ENCODE peak calls at places on chromosomes 5 and 9, in nine cellular contexts. U is CD4-positive, alpha-beta T cell; V is IMR-90; E is GM06990; G is osteocyte; O is heart right ventricle; M is sigmoid colon; H is mesothelial cell of epicardium; S is vagina. I is an unnamed sample.

GRCh38 chr5:160354666-160355065 is 15.8 kb downstream of the C1QTNF2 start:
- DNase-seq in U (no peak), V (no peak), E (no peak), G (no peak), O (no peak), M (peak), H (no peak), S (no peak), I (no peak)

GRCh38 chr5:153659337-153659736 is 168.9 kb downstream of the GRIA1 start:
- DNase-seq in U (no peak), V (peak), E (no peak), G (no peak), O (no peak), M (no peak), H (no peak), S (no peak), I (no peak)

GRCh38 chr9:71743217-71743705 is 25.1 kb downstream of the CEMIP2 start:
- DNase-seq in U (no peak), V (peak), E (no peak), G (no peak), O (no peak), M (no peak), H (no peak), S (no peak), I (no peak)

GRCh38 chr5:78500028-78500427 is 139.6 kb downstream of the SCAMP1 start:
- DNase-seq in U (no peak), V (no peak), E (no peak), G (no peak), O (no peak), M (no peak), H (no peak), S (no peak), I (no peak)

GRCh38 chr5:136194611-136195010 is 1.6 kb upstream of the SMIM32 start:
- DNase-seq in U (no peak), V (no peak), E (no peak), G (no peak), O (no peak), M (peak), H (peak), S (no peak), I (no peak)

GRCh38 chr5:84647581-84647980 is 262.9 kb upstream of the EDIL3 start:
- DNase-seq in U (no peak), V (no peak), E (no peak), G (no peak), O (no peak), M (no peak), H (no peak), S (no peak), I (no peak)

GRCh38 chr5:132657676-132658382 is at the start of gene IL13:
- DNase-seq in U (no peak), V (no peak), E (peak), G (peak), O (no peak), M (no peak), H (no peak), S (no peak), I (no peak)

GRCh38 chr5:96292582-96293247 is 140.3 kb downstream of the PCSK1 start:
- DNase-seq in U (no peak), V (no peak), E (no peak), G (no peak), O (no peak), M (peak), H (no peak), S (no peak), I (no peak)

GRCh38 chr5:160398806-160399205 is 1.0 kb downstream of the FAM200C start:
- DNase-seq in U (no peak), V (peak), E (no peak), G (no peak), O (no peak), M (no peak), H (no peak), S (no peak), I (no peak)

GRCh38 chr5:58922392-58923171 is 339.7 kb downstream of the RAB3C start:
- DNase-seq in U (no peak), V (peak), E (no peak), G (no peak), O (peak), M (peak), H (no peak), S (no peak), I (no peak)

DNA sequence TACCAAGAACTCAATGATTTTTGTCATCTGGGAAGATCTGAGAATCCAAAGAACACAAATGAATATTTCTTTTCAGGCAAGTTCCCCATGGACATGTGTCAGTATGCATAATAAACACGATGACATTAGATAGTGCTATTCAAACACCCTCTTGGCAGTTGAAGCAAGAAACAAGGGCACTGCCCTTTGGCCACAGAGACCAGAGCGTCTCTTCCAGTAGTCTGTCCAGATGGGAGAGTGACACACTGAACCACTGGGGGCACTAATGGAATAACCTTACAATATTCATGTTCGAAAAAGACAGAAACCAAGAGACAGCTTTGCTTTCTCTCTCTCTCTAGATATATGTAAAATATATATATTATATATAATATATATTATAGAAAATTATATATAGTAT is 301.9 kb downstream of the CTNND2 start:
- DNase-seq in U (no peak), V (no peak), E (no peak), G (no peak), O (no peak), M (no peak), H (no peak), S (no peak), I (no peak)
- TF ChIP-seq CTCF in U (no peak), V (no peak), E (no peak), G (no peak), O (no peak), M (no peak), H (no peak), S (no peak), I (peak)

GRCh38 chr9:127548352-127548878 is 63.7 kb upstream of the STXBP1 start:
- DNase-seq in U (no peak), V (no peak), E (no peak), G (no peak), O (no peak), M (no peak), H (no peak), S (no peak), I (no peak)

GRCh38 chr9:127543973-127544533 is 68.0 kb upstream of the STXBP1 start:
- DNase-seq in U (no peak), V (no peak), E (no peak), G (no peak), O (no peak), M (no peak), H (no peak), S (no peak), I (no peak)

GRCh38 chr9:127543221-127543620 is 68.9 kb upstream of the STXBP1 start:
- DNase-seq in U (no peak), V (no peak), E (no peak), G (no peak), O (no peak), M (no peak), H (no peak), S (no peak), I (no peak)

GRCh38 chr9:127546125-127546832 is 65.8 kb upstream of the STXBP1 start:
- DNase-seq in U (no peak), V (no peak), E (no peak), G (no peak), O (no peak), M (no peak), H (no peak), S (no peak), I (no peak)

DNA sequence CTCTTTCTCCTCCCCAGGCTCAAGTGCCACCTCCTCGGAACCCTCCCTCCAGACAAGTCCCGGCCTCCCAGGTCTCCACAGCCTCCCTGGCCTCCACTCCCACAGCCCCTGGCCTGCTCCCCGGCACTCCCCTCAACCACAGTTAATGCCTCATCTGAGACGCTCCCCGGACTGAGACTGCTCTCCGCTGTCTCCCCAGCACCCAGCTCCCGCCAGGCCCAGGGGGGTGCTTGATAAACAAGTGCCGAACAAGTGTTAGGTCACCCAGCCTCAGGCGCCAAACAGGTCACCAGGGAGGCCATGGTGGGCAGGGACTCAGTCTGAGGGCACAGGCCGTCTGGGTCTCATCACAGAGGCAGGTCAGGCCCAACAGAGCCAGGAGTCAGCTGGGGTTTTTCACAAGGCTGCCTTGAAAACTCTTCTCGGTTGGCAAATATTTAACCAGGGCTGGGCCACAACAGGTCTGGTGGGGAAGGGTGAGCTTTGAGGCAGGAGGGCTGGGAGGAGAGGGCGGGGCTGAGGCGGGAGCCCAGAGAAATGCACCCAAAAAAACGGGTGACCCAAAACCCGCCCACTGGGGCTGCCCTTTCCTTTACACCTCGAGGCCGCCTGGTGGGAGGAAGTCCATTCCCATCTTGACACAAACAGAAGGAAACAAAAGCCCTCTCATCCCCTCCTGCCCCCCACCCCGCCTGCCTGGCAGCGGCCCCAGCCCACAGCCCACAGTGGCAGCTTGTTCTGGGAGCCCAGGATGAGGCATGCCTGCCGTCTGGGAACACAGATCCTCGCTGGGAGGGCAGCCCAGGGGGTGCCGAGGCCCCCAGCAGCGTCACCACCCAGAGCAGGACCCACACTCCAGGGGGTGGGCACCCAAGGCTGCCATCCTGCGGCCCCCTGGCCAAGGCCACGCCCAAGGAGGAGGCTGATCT is 66.6 kb upstream of the STXBP1 start:
- DNase-seq in U (no peak), V (peak), E (no peak), G (no peak), O (no peak), M (peak), H (no peak), S (no peak), I (peak)
- TF ChIP-seq CTCF in U (no peak), V (no peak), E (no peak), G (no peak), O (no peak), M (no peak), H (no peak), S (no peak), I (no peak)

GRCh38 chr9:81083062-81083461 is 606.3 kb downstream of the TLE1 start:
- DNase-seq in U (no peak), V (peak), E (no peak), G (no peak), O (no peak), M (peak), H (no peak), S (no peak), I (no peak)
- TF ChIP-seq CTCF in U (no peak), V (peak), E (no peak), G (peak), O (no peak), M (peak), H (no peak), S (no peak), I (peak)

GRCh38 chr5:107439832-107440231 is 230.9 kb downstream of the EFNA5 start:
- DNase-seq in U (no peak), V (no peak), E (no peak), G (no peak), O (no peak), M (no peak), H (no peak), S (no peak), I (no peak)

GRCh38 chr5:107431536-107431935 is 239.2 kb downstream of the EFNA5 start:
- DNase-seq in U (no peak), V (no peak), E (no peak), G (no peak), O (no peak), M (no peak), H (no peak), S (no peak), I (no peak)

GRCh38 chr5:107431998-107432397 is 238.7 kb downstream of the EFNA5 start:
- DNase-seq in U (no peak), V (peak), E (no peak), G (no peak), O (no peak), M (no peak), H (no peak), S (no peak), I (no peak)

DNA sequence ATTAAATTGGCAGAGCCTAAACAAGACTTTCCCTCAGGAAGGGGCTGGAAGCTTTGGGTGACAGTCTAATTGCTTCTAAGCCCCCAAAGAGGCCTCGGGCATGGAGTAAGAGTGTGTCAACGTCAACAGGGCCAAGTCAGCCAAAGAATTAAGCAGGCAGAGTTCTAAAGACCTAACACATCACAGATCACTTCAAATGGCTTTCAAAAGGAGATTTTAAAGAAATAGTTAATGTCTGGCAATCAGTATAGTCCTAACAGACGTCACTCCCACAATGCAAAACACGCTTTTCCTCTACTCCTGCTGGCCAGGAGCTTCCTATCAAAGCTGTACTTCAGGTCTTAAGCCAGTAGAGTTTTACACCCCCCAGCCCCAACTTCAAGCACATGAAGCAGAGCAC is 234.5 kb downstream of the EFNA5 start:
- DNase-seq in U (no peak), V (no peak), E (no peak), G (no peak), O (no peak), M (no peak), H (no peak), S (no peak), I (no peak)
- TF ChIP-seq CTCF in U (no peak), V (no peak), E (no peak), G (no peak), O (no peak), M (no peak), H (no peak), S (no peak), I (no peak)

GRCh38 chr9:92954078-92954861 is 6.9 kb downstream of the FGD3 start:
- DNase-seq in U (peak), V (no peak), E (peak), G (no peak), O (no peak), M (no peak), H (no peak), S (peak), I (no peak)
- TF ChIP-seq CTCF in U (no peak), V (no peak), E (no peak), G (no peak), O (no peak), M (no peak), H (no peak), S (no peak), I (no peak)

I was measured in progenitor cell of endocrine pancreas.